ENCODE peak calls at places on chromosome 4, in ten cellular contexts. W is tibial nerve, S is GM12865, C is MG63, G is uterus, Q is iPS DF 6.9, U is NB4, N is brain microvascular endothelial cell, D is fibroblast of the aortic adventitia, L is GM23338. K is an unnamed sample.

GRCh38 chr4:87532109-87532508 is 2.9 kb upstream of the SPARCL1 start:
- DNase-seq in N (no peak), Q (no peak), S (no peak), D (no peak), U (no peak), G (no peak), L (no peak), W (no peak), C (no peak), K (no peak)

GRCh38 chr4:125357675-125358074 is 42.9 kb downstream of the FAT4 start:
- DNase-seq in S (no peak), L (peak; percentile 79), U (no peak), D (no peak), C (no peak), G (no peak), Q (peak; percentile 76), W (no peak), N (no peak), K (no peak)

GRCh38 chr4:108210989-108211725 is 42.4 kb upstream of the LEF1 start:
- DNase-seq in U (no peak), Q (no peak), W (no peak), N (no peak), D (no peak), S (no peak), G (no peak), C (no peak), L (no peak), K (no peak)

GRCh38 chr4:1198070-1198844 is 25.9 kb upstream of the SPON2 start:
- DNase-seq in C (peak; percentile 65), W (no peak), U (peak; percentile 11), Q (no peak), L (no peak), S (peak; percentile 3), N (no peak), D (no peak), G (peak; percentile 77), K (no peak)

GRCh38 chr4:122285285-122285684 is 93.5 kb upstream of the ADAD1 start:
- DNase-seq in G (no peak), C (peak; percentile 6), D (no peak), Q (no peak), U (peak; percentile 2), S (no peak), W (no peak), L (no peak), N (peak; percentile 10), K (no peak)

GRCh38 chr4:19987746-19988145 is 264.0 kb upstream of the SLIT2 start:
- DNase-seq in D (peak; percentile 69), C (no peak), Q (no peak), S (no peak), G (no peak), U (no peak), W (no peak), L (no peak), N (peak; percentile 6), K (no peak)

GRCh38 chr4:2411786-2412510 is 6.5 kb downstream of the ZFYVE28 start:
- DNase-seq in N (no peak), L (no peak), G (no peak), C (no peak), Q (no peak), W (no peak), D (no peak), U (no peak), S (peak; percentile 82), K (no peak)

GRCh38 chr4:175419120-175419774 is 392.8 kb downstream of the GPM6A start:
- DNase-seq in L (no peak), W (no peak), U (no peak), S (no peak), G (no peak), D (peak; percentile 99), Q (no peak), N (peak; percentile 95), C (peak; percentile 85), K (no peak)

GRCh38 chr4:41887821-41888699 is 47.2 kb upstream of the TMEM33 start:
- DNase-seq in C (no peak), W (peak; percentile 60), G (no peak), D (peak; percentile 77), S (peak; percentile 66), N (peak; percentile 63), Q (no peak), L (peak; percentile 65), U (peak; percentile 71), K (peak; percentile 27)

GRCh38 chr4:8438743-8439142 is 1.8 kb downstream of the ACOX3 start:
- DNase-seq in D (no peak), Q (no peak), L (no peak), S (no peak), N (no peak), U (no peak), G (no peak), C (no peak), W (no peak), K (no peak)

GRCh38 chr4:8433181-8433580 is 7.3 kb downstream of the ACOX3 start:
- DNase-seq in W (no peak), L (no peak), N (no peak), S (no peak), D (no peak), C (no peak), U (no peak), Q (no peak), G (no peak), K (peak; percentile 69)

GRCh38 chr4:8434251-8435073 is 6.1 kb downstream of the ACOX3 start:
- DNase-seq in U (no peak), W (no peak), D (no peak), L (no peak), N (no peak), S (peak; percentile 32), Q (no peak), C (no peak), G (no peak), K (peak; percentile 79)

GRCh38 chr4:8439168-8439567 is 1.4 kb downstream of the ACOX3 start:
- DNase-seq in N (no peak), G (no peak), Q (no peak), L (no peak), C (peak; percentile 1), S (no peak), U (no peak), D (peak; percentile 9), W (no peak), K (no peak)

DNA sequence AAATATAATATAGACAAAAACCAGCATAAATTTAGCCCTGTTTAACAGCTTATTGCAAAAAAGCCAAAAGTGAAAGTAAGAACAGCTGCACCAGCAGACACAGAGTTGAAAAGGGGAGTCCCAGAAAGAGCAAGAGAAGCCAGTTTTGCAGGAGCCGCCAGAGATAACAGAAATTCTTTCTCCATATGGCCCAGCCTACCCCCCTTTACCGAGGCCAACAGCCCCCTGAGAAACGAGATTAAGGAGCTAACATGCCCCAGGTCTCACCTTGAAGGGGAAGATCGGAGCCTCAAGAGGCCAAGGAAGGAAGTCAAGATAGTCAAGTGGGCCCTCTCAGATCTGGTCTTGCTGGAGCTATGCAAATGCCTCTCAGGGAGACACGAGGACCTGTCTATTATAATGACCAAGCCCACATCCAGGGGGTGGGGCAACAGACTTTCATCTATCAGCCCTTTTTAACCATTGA is 4.8 kb downstream of the ACOX3 start:
- DNase-seq in U (no peak), L (peak; percentile 18), Q (no peak), N (no peak), S (peak; percentile 86), G (no peak), D (peak; percentile 44), C (no peak), W (no peak), K (no peak)
- H3K4me3 ChIP-seq in U (no peak overlapping the region), L (no peak overlapping the region), Q (no peak overlapping the region), N (no peak overlapping the region), S (peak overlapping the region; percentile 79), G (peak overlapping the region; percentile 24), D (peak overlapping the region; percentile 62), C (no peak overlapping the region), W (peak overlapping the region; percentile 28), K (peak overlapping the region; percentile 6)

DNA sequence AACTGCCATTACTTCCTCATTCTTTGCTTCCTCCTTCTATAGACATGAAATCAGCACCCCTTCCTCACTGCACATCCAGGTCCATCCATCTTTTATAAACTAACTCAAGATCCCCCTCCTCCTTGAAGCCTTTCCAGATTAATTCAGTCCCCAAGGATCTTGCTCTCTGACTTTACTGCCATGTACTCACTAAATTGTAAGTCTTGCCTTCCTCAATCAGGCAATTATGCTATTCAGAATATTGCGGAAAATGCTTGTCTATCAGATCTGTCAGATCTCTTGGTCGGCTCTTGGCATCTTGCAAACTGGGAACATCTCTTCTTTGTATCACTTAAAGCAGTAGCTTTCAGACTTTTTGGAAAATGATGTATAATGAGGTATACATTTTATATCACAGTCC is 3.6 kb downstream of the GPRIN3 start:
- DNase-seq in Q (no peak), U (no peak), G (no peak), W (no peak), N (no peak), C (no peak), S (no peak), L (no peak), D (no peak), K (no peak)
- H3K4me3 ChIP-seq in Q (no peak overlapping the region), U (no peak overlapping the region), G (no peak overlapping the region), W (no peak overlapping the region), N (no peak overlapping the region), C (no peak overlapping the region), S (no peak overlapping the region), L (no peak overlapping the region), D (no peak overlapping the region), K (no peak overlapping the region)

DNA sequence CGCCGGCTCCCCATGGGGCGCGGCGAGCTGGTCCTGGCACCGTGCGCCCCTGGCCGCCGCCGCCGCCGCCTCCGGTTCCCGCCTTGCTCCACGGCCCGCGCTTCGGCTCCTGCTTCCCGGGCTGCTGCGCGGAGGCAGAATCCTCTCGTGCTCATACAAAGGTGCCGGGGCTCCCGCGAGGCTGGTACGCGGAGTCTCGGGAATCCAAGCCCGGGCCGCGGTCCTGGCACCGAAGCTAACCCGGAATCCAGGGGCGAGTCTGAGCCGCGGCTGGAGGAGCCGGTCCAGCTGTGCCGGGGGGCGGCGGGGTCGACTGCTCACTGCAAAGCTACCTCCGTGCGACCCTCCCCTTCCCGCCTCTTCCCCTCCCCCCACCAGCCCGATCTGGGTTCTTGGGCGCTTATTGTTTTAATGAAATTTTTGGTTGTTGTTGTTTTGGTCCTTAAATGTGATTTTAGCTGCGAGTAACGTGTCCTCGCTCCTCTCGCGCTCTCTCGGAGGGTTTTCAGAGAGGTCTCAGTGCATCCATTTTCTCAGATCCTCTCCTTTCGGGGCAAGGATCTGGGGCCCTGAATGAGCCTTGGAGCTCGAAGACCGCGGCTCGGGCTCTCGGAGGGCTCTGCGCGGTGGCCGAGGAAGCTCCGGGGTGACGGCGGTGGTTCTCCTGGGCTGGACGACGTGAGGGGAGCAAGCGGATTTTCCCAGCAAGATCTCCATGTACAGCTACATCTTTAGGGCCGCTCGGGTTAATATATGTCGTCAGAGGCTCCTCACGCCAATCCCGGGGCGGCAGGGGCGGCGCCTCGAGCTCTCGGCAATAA is at the start of gene HAND2:
- DNase-seq in N (no peak), D (peak; percentile 92), L (peak; percentile 69), W (no peak), G (peak; percentile 93), U (no peak), C (peak; percentile 63), Q (no peak), S (no peak), K (peak; percentile 87)
- H3K4me3 ChIP-seq in N (peak within 1 kb of the TSS; percentile 9), D (peak within 1 kb of the TSS; percentile 94), L (peak within 1 kb of the TSS; percentile 65), W (peak within 1 kb of the TSS; percentile 35), G (peak within 1 kb of the TSS; percentile 81), U (no peak within 1 kb of the TSS), C (peak within 1 kb of the TSS; percentile 59), Q (peak within 1 kb of the TSS; percentile 2), S (no peak within 1 kb of the TSS), K (peak within 1 kb of the TSS; percentile 77)

GRCh38 chr4:153260553-153261306 is 56.5 kb downstream of the TRIM2 start:
- DNase-seq in W (no peak), G (peak; percentile 32), Q (no peak), C (peak; percentile 10), D (peak; percentile 76), N (no peak), L (peak; percentile 46), U (no peak), S (no peak), K (no peak)
- H3K4me3 ChIP-seq in W (no peak overlapping the region), G (no peak overlapping the region), Q (no peak overlapping the region), C (no peak overlapping the region), D (no peak overlapping the region), N (no peak overlapping the region), L (no peak overlapping the region), U (no peak overlapping the region), S (no peak overlapping the region), K (no peak overlapping the region)

GRCh38 chr4:10741221-10741620 is 56.7 kb upstream of the CLNK start:
- DNase-seq in L (no peak), D (no peak), C (no peak), G (no peak), N (no peak), U (no peak), S (no peak), W (no peak), Q (no peak), K (no peak)
- H3K4me3 ChIP-seq in L (no peak overlapping the region), D (no peak overlapping the region), C (no peak overlapping the region), G (no peak overlapping the region), N (no peak overlapping the region), U (no peak overlapping the region), S (no peak overlapping the region), W (no peak overlapping the region), Q (no peak overlapping the region), K (no peak overlapping the region)

K was measured in WERI-Rb-1.